ENCODE peak calls at places on chromosomes 5 and 9, in five cellular contexts. C, Y, K, S and T are unnamed samples. For H3K79me2, the result is how much of the 10 kb centered on the place peaks cover.

GRCh38 chr9:98944130-98945074 is 695 bp downstream of the COL15A1 start:
- DNase-seq in C (peak), Y (no peak), K (no peak), S (no peak), T (peak)

GRCh38 chr9:109315889-109316640 is 4.8 kb downstream of the EPB41L4B start:
- DNase-seq in C (no peak), Y (no peak), K (peak), S (no peak), T (no peak)

GRCh38 chr9:84697494-84698114 is 28.1 kb downstream of the NTRK2 start:
- DNase-seq in C (peak), Y (no peak), K (peak), S (peak), T (peak)

GRCh38 chr5:135441919-135442318 is 5.2 kb downstream of the DCANP1 start:
- DNase-seq in C (peak), Y (no peak), K (no peak), S (no peak), T (no peak)

GRCh38 chr9:86246752-86247161 is 12.7 kb downstream of the C9orf153 start:
- DNase-seq in C (no peak), Y (peak), K (peak), S (peak), T (no peak)

GRCh38 chr9:122374885-122375420 is 4.1 kb downstream of the PTGS1 start:
- DNase-seq in C (no peak), Y (no peak), K (no peak), S (peak), T (peak)

GRCh38 chr5:148843510-148844318 is 17.3 kb downstream of the ADRB2 start:
- DNase-seq in C (no peak), Y (no peak), K (no peak), S (no peak), T (no peak)

GRCh38 chr9:105309531-105309931 is 65.1 kb downstream of the SLC44A1 start:
- DNase-seq in C (no peak), Y (no peak), K (no peak), S (no peak), T (no peak)

GRCh38 chr5:180670586-180671359 is 21.4 kb upstream of the FLT4 start:
- DNase-seq in C (peak), Y (peak), K (peak), S (peak), T (peak)

GRCh38 chr5:38867071-38867790 is 21.4 kb downstream of the OSMR start:
- DNase-seq in C (no peak), Y (no peak), K (no peak), S (no peak), T (no peak)

GRCh38 chr9:111870774-111871542 is 25.7 kb upstream of the UGCG start:
- DNase-seq in C (no peak), Y (peak), K (no peak), S (no peak), T (no peak)

GRCh38 chr5:127871448-127872153 is 168.4 kb downstream of the CCDC192 start:
- DNase-seq in C (no peak), Y (no peak), K (no peak), S (no peak), T (no peak)

GRCh38 chr9:35653611-35654010 is 2.9 kb upstream of the SIT1 start:
- DNase-seq in C (no peak), Y (no peak), K (no peak), S (no peak), T (no peak)

GRCh38 chr9:32344551-32345182 is 39.8 kb upstream of the ACO1 start:
- DNase-seq in C (peak), Y (no peak), K (no peak), S (no peak), T (no peak)

DNA sequence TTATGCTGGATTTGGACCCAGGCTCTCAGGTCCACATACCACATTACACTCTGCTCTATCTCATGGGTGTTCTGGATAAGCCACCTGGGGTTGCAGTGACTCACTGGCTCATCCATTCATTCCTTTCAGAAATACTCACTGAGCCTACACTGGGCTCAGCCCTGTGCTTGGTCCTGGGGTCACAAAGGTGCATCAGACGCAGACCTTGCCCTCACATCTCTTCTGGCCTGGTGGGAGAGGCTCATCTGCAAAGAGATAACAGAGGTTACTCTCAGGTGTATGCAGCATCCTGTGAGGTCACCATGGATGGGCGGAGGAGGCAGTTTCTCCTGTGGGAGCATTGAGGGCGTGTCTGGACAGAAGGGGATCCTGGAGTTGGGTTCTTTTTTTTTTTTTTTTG is 12.1 kb downstream of the CDHR2 start:
- DNase-seq in C (no peak), Y (no peak), K (no peak), S (no peak), T (no peak)
- H3K79me2 ChIP-seq in C (under half), Y (under half), K (under half), S (under half), T (under half)

GRCh38 chr5:74973694-74974093 is 78.7 kb downstream of the GCNT4 start:
- DNase-seq in C (no peak), Y (no peak), K (no peak), S (no peak), T (no peak)
- TF ChIP-seq CHD2 in C (no peak), Y (no peak), K (no peak), S (no peak), T (no peak)

DNA sequence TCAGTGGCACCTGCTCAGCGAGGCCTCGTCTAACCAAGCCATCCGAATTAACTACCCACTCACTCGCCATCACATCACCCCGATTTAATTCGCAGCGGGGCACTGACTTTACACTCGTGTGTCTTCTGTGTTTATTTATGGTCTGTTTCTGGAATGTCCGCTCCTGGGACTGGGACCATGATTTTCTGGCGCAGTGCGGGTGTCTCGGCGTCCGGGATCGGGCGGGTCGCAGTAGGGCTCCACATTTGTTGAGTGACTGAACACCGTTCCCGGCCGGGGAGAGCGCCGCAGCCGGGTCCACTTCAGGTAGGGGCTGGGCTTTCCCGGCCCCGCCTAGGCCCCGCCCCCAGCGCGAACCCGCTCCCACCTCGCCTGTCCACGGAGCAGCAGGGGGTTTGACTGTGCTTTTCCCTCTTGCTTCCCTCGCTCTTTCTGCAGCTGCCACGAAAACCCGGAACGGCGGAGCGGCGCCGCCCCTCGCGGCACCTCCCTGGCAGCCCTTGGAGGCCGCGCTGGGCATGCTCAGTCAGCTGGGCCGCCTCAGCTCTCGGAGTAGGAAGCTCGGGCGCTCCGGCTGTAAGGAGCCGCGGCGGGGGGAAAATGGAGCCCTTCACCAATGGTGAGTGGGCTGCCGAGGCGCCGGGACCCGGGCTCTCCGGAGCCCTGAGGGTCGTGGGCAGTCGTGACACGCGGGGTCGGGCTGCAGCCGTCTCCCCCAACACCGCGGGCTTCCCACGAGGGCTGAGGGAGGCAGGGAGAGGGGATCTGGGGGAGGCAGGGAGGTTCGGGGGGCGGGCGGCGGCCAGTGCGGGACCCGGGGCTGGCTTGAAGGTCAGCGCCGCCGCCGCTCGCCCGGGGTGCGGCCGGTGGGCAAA is at the start of gene LNPEP:
- DNase-seq in C (peak), Y (peak), K (peak), S (peak), T (peak)
- H3K79me2 ChIP-seq in C (under half), Y (half or more), K (under half), S (half or more), T (under half)

GRCh38 chr5:56856779-56857178 is 41.4 kb downstream of the MAP3K1 start:
- DNase-seq in C (no peak), Y (no peak), K (no peak), S (no peak), T (no peak)

GRCh38 chr5:56858777-56859442 is 43.6 kb downstream of the MAP3K1 start:
- DNase-seq in C (no peak), Y (no peak), K (no peak), S (no peak), T (no peak)

GRCh38 chr5:56862909-56863308 is 46.5 kb upstream of the SETD9 start:
- DNase-seq in C (no peak), Y (no peak), K (no peak), S (no peak), T (no peak)

DNA sequence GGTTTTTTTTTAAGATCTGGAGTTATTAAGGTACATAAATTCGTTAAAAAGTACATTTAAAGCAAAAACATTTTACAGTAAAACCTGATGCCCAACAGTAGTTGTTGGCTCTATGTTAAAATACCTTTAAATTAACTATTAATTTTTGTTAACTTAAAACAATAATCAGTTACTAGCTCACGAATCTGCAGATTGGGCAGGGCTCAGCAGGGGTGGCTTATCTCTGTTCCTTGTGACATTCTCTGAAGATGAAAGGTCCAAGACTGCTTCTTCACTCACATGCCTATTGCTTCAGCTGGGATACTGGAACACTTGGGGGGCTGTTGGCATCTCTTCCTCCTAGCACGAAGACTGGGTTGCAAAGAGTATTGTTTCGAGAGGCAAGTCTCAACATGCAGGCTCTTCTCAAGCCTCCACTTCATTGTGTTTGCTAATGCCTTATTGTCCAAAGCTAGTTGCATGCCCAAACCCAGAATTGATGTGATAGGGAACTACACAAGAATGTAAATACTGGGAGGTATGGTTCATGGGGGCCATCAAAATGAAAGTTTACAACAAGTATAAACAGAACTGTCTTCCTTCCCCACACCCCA is 46.6 kb downstream of the MAP3K1 start:
- DNase-seq in C (no peak), Y (no peak), K (no peak), S (no peak), T (no peak)
- TF ChIP-seq CHD2 in C (no peak), Y (no peak), K (no peak), S (no peak), T (no peak)

DNA sequence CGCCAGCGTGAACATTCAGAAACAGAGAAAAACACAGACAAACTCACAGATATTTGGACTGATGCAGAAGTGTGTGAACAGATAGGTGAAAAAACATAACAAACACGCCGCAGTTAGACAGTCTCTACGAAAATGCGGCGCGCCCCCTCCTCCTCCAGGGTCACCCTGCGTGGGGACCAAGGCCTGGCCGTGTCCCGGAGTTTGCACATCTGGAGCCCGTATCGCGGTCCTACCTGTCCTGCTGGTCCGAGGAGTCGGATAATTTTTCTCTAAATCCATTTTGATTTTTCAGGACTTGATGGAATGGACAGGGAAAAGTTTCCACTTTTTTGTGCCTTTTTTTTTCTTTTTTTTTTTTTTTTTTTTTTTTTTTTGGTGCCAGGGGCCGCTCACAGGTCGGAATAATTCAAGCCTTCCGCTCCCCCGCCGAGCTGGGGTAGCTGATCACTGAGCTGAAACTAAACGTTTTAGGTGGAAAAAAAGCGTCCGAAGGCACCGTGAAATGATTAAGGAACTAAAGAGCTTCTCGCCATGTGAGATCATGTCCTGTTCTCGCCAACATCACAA is at the start of gene PAX5:
- DNase-seq in C (no peak), Y (no peak), K (no peak), S (no peak), T (no peak)
- H3K79me2 ChIP-seq in C (under half), Y (half or more), K (under half), S (under half), T (under half)

DNA sequence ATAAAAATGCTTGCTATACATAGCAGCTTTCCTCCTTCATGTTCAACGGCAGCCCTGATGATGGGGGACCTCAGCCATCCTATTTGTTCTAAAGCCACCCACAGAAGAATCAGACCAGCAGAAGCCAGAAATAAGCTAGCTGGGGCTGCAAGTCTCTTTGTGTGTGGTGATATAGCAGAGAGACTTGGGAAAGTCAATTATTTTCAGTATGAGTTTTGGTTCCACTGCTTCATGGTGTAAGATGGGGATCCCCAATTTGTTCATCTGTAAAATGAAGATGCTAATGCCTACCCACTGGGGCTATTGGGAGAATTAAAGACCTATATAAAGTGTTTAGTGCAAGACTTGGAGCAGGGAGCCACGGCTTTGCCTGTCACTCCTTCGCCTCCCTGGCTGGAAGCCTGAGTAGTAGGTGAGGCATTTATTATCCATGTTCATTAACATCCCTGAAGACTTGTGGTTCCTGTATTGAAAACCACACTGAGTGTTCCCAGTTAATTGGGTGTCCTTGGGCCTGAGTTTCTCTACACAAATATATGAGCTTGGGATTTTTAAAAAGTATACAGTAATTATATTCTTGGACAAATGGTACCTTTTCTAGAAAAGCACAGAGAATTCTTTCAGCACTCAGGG is 210.1 kb upstream of the SLC24A2 start:
- DNase-seq in C (no peak), Y (peak), K (no peak), S (no peak), T (no peak)
- TF ChIP-seq CHD2 in C (no peak), Y (no peak), K (no peak), S (no peak), T (no peak)